ENCODE peak calls at places on chromosomes 12 and 14, in seven cellular contexts. G is SK-N-SH, S is HCT116, Q is HepG2, M is GM12878, D is K562, F is H1. N is an unnamed sample.

GRCh38 chr12:28540324-28540714 is 350.1 kb downstream of the CCDC91 start:
- DNase-seq in S (no peak), F (no peak), M (no peak), D (no peak), Q (no peak), G (no peak), N (no peak)

GRCh38 chr14:73744874-73745529 is 30.8 kb upstream of the PNMA1 start:
- DNase-seq in Q (no peak), S (peak), F (no peak), G (no peak), D (no peak), M (no peak), N (no peak)

GRCh38 chr12:23008613-23009012 is 383.6 kb downstream of the ETNK1 start:
- DNase-seq in S (no peak), F (no peak), D (no peak), M (no peak), G (no peak), Q (no peak), N (no peak)

GRCh38 chr12:32198555-32198954 is 91.9 kb downstream of the BICD1 start:
- DNase-seq in Q (no peak), F (no peak), G (no peak), D (no peak), S (peak), M (no peak), N (no peak)

GRCh38 chr14:52313903-52314481 is at the start of gene PTGER2:
- DNase-seq in F (no peak), Q (no peak), G (peak), D (peak), M (no peak), S (peak), N (peak)

GRCh38 chr12:92928431-92928961 is 599 bp downstream of the EEA1 start:
- DNase-seq in M (no peak), S (no peak), Q (no peak), D (peak), G (peak), F (no peak), N (no peak)

GRCh38 chr14:67317822-67318221 is 41.8 kb downstream of the ATP6V1D start:
- DNase-seq in G (no peak), F (no peak), Q (no peak), D (no peak), M (no peak), S (no peak), N (no peak)

GRCh38 chr12:74227846-74228545 is 309.6 kb upstream of the ATXN7L3B start:
- DNase-seq in G (no peak), D (no peak), Q (no peak), M (no peak), S (no peak), F (no peak), N (no peak)

GRCh38 chr14:94113908-94114588 is 3.5 kb downstream of the IFI27 start:
- DNase-seq in Q (no peak), G (no peak), M (no peak), D (no peak), S (no peak), F (no peak), N (no peak)

GRCh38 chr12:118874698-118875548 is 106.4 kb upstream of the SRRM4 start:
- DNase-seq in G (no peak), F (peak), Q (no peak), D (no peak), S (no peak), M (no peak), N (no peak)

GRCh38 chr14:70718383-70719123 is 76.8 kb downstream of the TTC9 start:
- DNase-seq in F (no peak), S (no peak), D (no peak), G (no peak), M (no peak), Q (no peak), N (no peak)

GRCh38 chr14:71395151-71395604 is 487.9 kb downstream of the PCNX1 start:
- DNase-seq in Q (no peak), G (no peak), D (no peak), S (no peak), M (no peak), F (no peak), N (no peak)

GRCh38 chr12:4091001-4091789 is 182.4 kb upstream of the CCND2 start:
- DNase-seq in F (no peak), S (no peak), G (no peak), D (no peak), M (no peak), Q (no peak), N (no peak)

GRCh38 chr12:132218915-132219314 is 74.7 kb downstream of the NOC4L start:
- DNase-seq in G (peak), Q (peak), F (no peak), M (no peak), S (peak), D (peak), N (peak)

GRCh38 chr12:11672833-11673232 is 23.4 kb downstream of the ETV6 start:
- DNase-seq in G (no peak), D (no peak), S (no peak), F (no peak), M (no peak), Q (no peak), N (no peak)

GRCh38 chr14:21384494-21384851 is 654 bp upstream of the SUPT16H start:
- DNase-seq in G (no peak), F (no peak), D (no peak), Q (no peak), M (no peak), S (no peak), N (no peak)

GRCh38 chr12:46944104-46944503 is 118.3 kb upstream of the SLC38A4 start:
- DNase-seq in D (no peak), S (peak), M (no peak), F (no peak), G (no peak), Q (no peak), N (peak)

GRCh38 chr12:119870462-119870861 is 6.7 kb downstream of the CIT start:
- DNase-seq in Q (no peak), G (no peak), S (no peak), F (no peak), D (no peak), M (no peak), N (no peak)

GRCh38 chr14:36021926-36022325 is 154.6 kb downstream of the PTCSC3 start:
- DNase-seq in D (no peak), S (no peak), M (no peak), F (no peak), G (no peak), Q (no peak), N (no peak)
- TF ChIP-seq JUND in D (no peak), S (no peak), M (no peak), F (no peak), G (no peak), Q (no peak), N (no peak)

GRCh38 chr14:68936476-68936875 is 42.6 kb downstream of the ACTN1 start:
- DNase-seq in G (no peak), D (no peak), S (no peak), F (no peak), M (no peak), Q (no peak), N (no peak)

GRCh38 chr14:68936980-68937379 is 42.1 kb downstream of the ACTN1 start:
- DNase-seq in M (no peak), F (no peak), G (no peak), S (no peak), D (no peak), Q (no peak), N (no peak)

GRCh38 chr14:68938515-68939423 is 40.3 kb downstream of the ACTN1 start:
- DNase-seq in Q (peak), G (peak), S (no peak), D (no peak), M (no peak), F (no peak), N (no peak)

GRCh38 chr14:68939424-68939892 is 39.6 kb downstream of the ACTN1 start:
- DNase-seq in D (no peak), G (no peak), F (no peak), M (no peak), S (no peak), Q (no peak), N (no peak)

DNA sequence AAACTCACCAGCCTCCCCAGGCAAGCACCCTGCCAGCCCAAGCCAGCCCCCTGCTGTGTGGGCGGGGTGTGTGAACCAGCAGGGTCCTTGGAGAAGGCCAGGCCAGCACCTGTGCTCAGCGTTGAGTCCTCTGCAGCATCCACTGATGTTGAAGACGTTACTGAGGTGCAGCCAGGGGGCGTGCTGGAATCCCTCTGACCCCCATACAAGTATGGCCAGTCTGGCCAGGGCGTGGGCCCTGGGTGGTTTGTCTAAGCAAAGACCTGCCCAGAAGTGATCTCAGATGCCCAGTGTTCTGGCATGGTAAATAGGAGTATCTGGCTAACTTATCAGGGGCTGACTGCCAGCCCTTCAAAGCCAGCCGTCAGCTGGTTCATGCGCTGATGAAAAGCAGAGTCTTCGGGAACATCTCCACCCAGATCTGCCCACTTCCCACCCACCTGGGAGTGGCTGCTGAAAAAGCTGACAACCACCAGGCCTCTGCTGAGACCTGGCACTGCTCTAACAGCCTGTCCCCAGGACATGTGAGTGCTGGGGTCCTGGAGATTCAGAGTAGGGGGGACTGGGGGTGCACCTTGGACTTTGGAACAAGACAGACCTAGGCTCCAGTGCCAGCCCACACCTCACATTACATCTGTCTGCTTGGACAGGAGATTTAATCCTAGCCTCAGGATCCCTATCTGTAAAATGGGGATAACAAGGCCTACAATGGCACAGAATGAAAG is 41.1 kb downstream of the ACTN1 start:
- DNase-seq in G (peak), Q (no peak), F (no peak), D (no peak), M (no peak), S (no peak), N (peak)
- TF ChIP-seq JUND in G (peak), Q (no peak), F (no peak), D (no peak), M (no peak), S (no peak), N (no peak)

GRCh38 chr14:103543140-103543539 is 14.1 kb downstream of the TRMT61A start:
- DNase-seq in D (no peak), G (peak), M (no peak), S (no peak), Q (no peak), F (no peak), N (no peak)
- TF ChIP-seq JUND in D (no peak), G (no peak), M (no peak), S (no peak), Q (no peak), F (no peak), N (no peak)

GRCh38 chr12:57629897-57630471 is 3.0 kb downstream of the B4GALNT1 start:
- DNase-seq in F (no peak), S (no peak), Q (no peak), G (peak), D (no peak), M (no peak), N (no peak)

GRCh38 chr12:57632898-57633825 is at the start of gene B4GALNT1:
- DNase-seq in Q (no peak), D (peak), M (no peak), F (no peak), G (peak), S (peak), N (peak)

GRCh38 chr12:57630891-57631433 is 2.0 kb downstream of the B4GALNT1 start:
- DNase-seq in F (no peak), M (no peak), Q (no peak), D (no peak), G (peak), S (no peak), N (no peak)

GRCh38 chr12:57631566-57632368 is 1.2 kb downstream of the B4GALNT1 start:
- DNase-seq in F (no peak), D (no peak), G (peak), M (no peak), S (no peak), Q (no peak), N (no peak)

DNA sequence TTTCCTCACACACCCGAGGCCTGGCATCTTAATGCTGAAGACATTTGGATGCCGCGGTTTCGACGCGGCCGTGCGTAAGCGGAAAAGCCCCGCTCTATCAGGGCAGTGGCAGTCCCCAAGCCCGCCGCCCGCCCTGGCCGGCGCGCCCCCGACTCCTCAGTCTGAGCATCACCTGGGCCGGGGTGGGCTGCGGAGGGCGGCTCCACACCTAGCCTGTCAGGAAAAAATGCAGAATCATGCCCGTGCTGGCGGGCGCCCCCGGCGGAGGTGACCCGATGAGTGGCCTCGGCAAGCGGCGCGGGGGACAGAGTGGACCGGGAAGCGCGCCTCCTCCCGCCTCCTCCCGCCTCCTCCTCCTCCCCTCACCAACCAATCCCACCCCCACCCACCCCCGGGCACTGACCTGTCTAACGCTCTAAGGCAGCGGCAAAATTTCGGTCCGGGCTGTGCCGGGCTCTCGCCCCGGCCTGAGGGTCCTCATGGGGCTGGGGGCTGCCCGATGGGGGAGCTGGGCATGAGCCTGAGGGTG is 568 bp downstream of the B4GALNT1 start:
- DNase-seq in D (peak), G (peak), F (no peak), Q (no peak), M (no peak), S (no peak), N (no peak)
- TF ChIP-seq JUND in D (no peak), G (no peak), F (no peak), Q (no peak), M (no peak), S (no peak), N (no peak)

GRCh38 chr12:113314121-113314529 is 20.8 kb downstream of the SLC8B1 start:
- DNase-seq in M (no peak), Q (no peak), D (peak), S (no peak), G (no peak), F (no peak), N (no peak)

GRCh38 chr12:113315358-113315757 is 19.6 kb downstream of the SLC8B1 start:
- DNase-seq in S (no peak), F (no peak), G (no peak), Q (no peak), M (no peak), D (no peak), N (no peak)

GRCh38 chr12:113306382-113306781 is 28.5 kb downstream of the SLC8B1 start:
- DNase-seq in F (no peak), D (no peak), G (no peak), S (no peak), Q (no peak), M (no peak), N (no peak)

GRCh38 chr12:113305281-113305856 is 29.5 kb downstream of the SLC8B1 start:
- DNase-seq in G (no peak), Q (no peak), F (no peak), S (no peak), M (no peak), D (no peak), N (no peak)

GRCh38 chr12:113310489-113310888 is 24.4 kb downstream of the SLC8B1 start:
- DNase-seq in Q (peak), G (no peak), S (no peak), D (no peak), F (no peak), M (no peak), N (no peak)
- TF ChIP-seq JUND in Q (no peak), G (no peak), S (no peak), D (no peak), F (no peak), M (no peak), N (no peak)